ENCODE peak calls at places on chromosomes 6 and 20, in six cellular contexts. One of them, this sample, is unnamed. For H3K9me3, the result is how much of the 10 kb centered on the place peaks cover.

GRCh38 chr20:57173041-57173440 is 93.4 kb downstream of the BMP7 start:
- DNase-seq in AG04450: no peak
- DNase-seq in heart left ventricle: no peak
- DNase-seq in IMR-90: no peak
- DNase-seq in GM12878: no peak
- DNase-seq in lung: no peak
- DNase-seq in this sample: no peak

GRCh38 chr20:53842301-53843099 is 227.9 kb downstream of the BCAS1 start:
- DNase-seq in AG04450: no peak
- DNase-seq in heart left ventricle: no peak
- DNase-seq in IMR-90: no peak
- DNase-seq in GM12878: peak
- DNase-seq in lung: no peak
- DNase-seq in this sample: no peak

GRCh38 chr20:50415031-50415515 is 95.1 kb upstream of the PTPN1 start:
- DNase-seq in AG04450: no peak
- DNase-seq in heart left ventricle: no peak
- DNase-seq in IMR-90: no peak
- DNase-seq in GM12878: no peak
- DNase-seq in lung: peak
- DNase-seq in this sample: no peak

GRCh38 chr6:118584906-118585305 is 36.8 kb downstream of the PLN start:
- DNase-seq in AG04450: no peak
- DNase-seq in heart left ventricle: no peak
- DNase-seq in IMR-90: no peak
- DNase-seq in GM12878: no peak
- DNase-seq in lung: no peak
- DNase-seq in this sample: peak

GRCh38 chr6:113980937-113981554 is 10.1 kb upstream of the HDAC2 start:
- DNase-seq in AG04450: no peak
- DNase-seq in heart left ventricle: no peak
- DNase-seq in IMR-90: peak
- DNase-seq in GM12878: no peak
- DNase-seq in lung: no peak
- DNase-seq in this sample: peak

GRCh38 chr6:131292145-131292938 is 157.1 kb downstream of the AKAP7 start:
- DNase-seq in AG04450: no peak
- DNase-seq in heart left ventricle: no peak
- DNase-seq in IMR-90: no peak
- DNase-seq in GM12878: no peak
- DNase-seq in lung: no peak
- DNase-seq in this sample: no peak

GRCh38 chr6:87172292-87172691 is 16.9 kb downstream of the ZNF292 start:
- DNase-seq in AG04450: no peak
- DNase-seq in heart left ventricle: no peak
- DNase-seq in IMR-90: no peak
- DNase-seq in GM12878: no peak
- DNase-seq in lung: no peak
- DNase-seq in this sample: no peak

GRCh38 chr6:156700440-156701057 is 76.6 kb upstream of the ARID1B start:
- DNase-seq in AG04450: no peak
- DNase-seq in heart left ventricle: no peak
- DNase-seq in IMR-90: no peak
- DNase-seq in GM12878: no peak
- DNase-seq in lung: no peak
- DNase-seq in this sample: no peak

GRCh38 chr6:134063966-134064445 is 11.6 kb upstream of the SLC2A12 start:
- DNase-seq in AG04450: peak
- DNase-seq in heart left ventricle: peak
- DNase-seq in IMR-90: peak
- DNase-seq in GM12878: no peak
- DNase-seq in lung: peak
- DNase-seq in this sample: peak

GRCh38 chr6:42403831-42404230 is 47.9 kb downstream of the TRERF1 start:
- DNase-seq in AG04450: no peak
- DNase-seq in heart left ventricle: no peak
- DNase-seq in IMR-90: no peak
- DNase-seq in GM12878: no peak
- DNase-seq in lung: no peak
- DNase-seq in this sample: no peak

GRCh38 chr20:63127700-63128364 is 88.1 kb downstream of the YTHDF1 start:
- DNase-seq in AG04450: no peak
- DNase-seq in heart left ventricle: peak
- DNase-seq in IMR-90: no peak
- DNase-seq in GM12878: no peak
- DNase-seq in lung: no peak
- DNase-seq in this sample: no peak

GRCh38 chr6:112400282-112400681 is 53.2 kb downstream of the RFPL4B start:
- DNase-seq in AG04450: no peak
- DNase-seq in heart left ventricle: no peak
- DNase-seq in IMR-90: no peak
- DNase-seq in GM12878: no peak
- DNase-seq in lung: no peak
- DNase-seq in this sample: no peak

GRCh38 chr6:70886661-70887060 is 70.2 kb downstream of the B3GAT2 start:
- DNase-seq in AG04450: no peak
- DNase-seq in heart left ventricle: no peak
- DNase-seq in IMR-90: no peak
- DNase-seq in GM12878: no peak
- DNase-seq in lung: no peak
- DNase-seq in this sample: no peak

GRCh38 chr6:27188206-27188884 is 59.2 kb upstream of the PRSS16 start:
- DNase-seq in AG04450: no peak
- DNase-seq in heart left ventricle: peak
- DNase-seq in IMR-90: peak
- DNase-seq in GM12878: peak
- DNase-seq in lung: peak
- DNase-seq in this sample: peak

GRCh38 chr6:106025655-106026054 is 60.5 kb upstream of the PRDM1 start:
- DNase-seq in AG04450: no peak
- DNase-seq in heart left ventricle: no peak
- DNase-seq in IMR-90: peak
- DNase-seq in GM12878: no peak
- DNase-seq in lung: no peak
- DNase-seq in this sample: no peak

GRCh38 chr20:63488331-63489251 is 10.3 kb downstream of the EEF1A2 start:
- DNase-seq in AG04450: no peak
- DNase-seq in heart left ventricle: no peak
- DNase-seq in IMR-90: no peak
- DNase-seq in GM12878: no peak
- DNase-seq in lung: no peak
- DNase-seq in this sample: no peak

GRCh38 chr6:139355777-139356445 is 18.5 kb downstream of the CITED2 start:
- DNase-seq in AG04450: no peak
- DNase-seq in heart left ventricle: no peak
- DNase-seq in IMR-90: no peak
- DNase-seq in GM12878: no peak
- DNase-seq in lung: no peak
- DNase-seq in this sample: no peak

GRCh38 chr6:123888779-123889513 is 85.3 kb downstream of the NKAIN2 start:
- DNase-seq in AG04450: no peak
- DNase-seq in heart left ventricle: no peak
- DNase-seq in IMR-90: no peak
- DNase-seq in GM12878: no peak
- DNase-seq in lung: no peak
- DNase-seq in this sample: no peak

GRCh38 chr6:158718431-158719126 is 68.7 kb downstream of the SYTL3 start:
- DNase-seq in AG04450: no peak
- DNase-seq in heart left ventricle: no peak
- DNase-seq in IMR-90: no peak
- DNase-seq in GM12878: no peak
- DNase-seq in lung: no peak
- DNase-seq in this sample: no peak

GRCh38 chr6:34912715-34913464 is 23.8 kb downstream of the ANKS1A start:
- DNase-seq in AG04450: peak
- DNase-seq in heart left ventricle: no peak
- DNase-seq in IMR-90: peak
- DNase-seq in GM12878: peak
- DNase-seq in lung: no peak
- DNase-seq in this sample: no peak

GRCh38 chr6:12245763-12246720 is 44.1 kb upstream of the EDN1 start:
- DNase-seq in AG04450: no peak
- DNase-seq in heart left ventricle: no peak
- DNase-seq in IMR-90: peak
- DNase-seq in GM12878: no peak
- DNase-seq in lung: no peak
- DNase-seq in this sample: no peak

GRCh38 chr6:38935051-38935450 is 113.5 kb upstream of the GLP1R start:
- DNase-seq in AG04450: no peak
- DNase-seq in heart left ventricle: no peak
- DNase-seq in IMR-90: no peak
- DNase-seq in GM12878: no peak
- DNase-seq in lung: no peak
- DNase-seq in this sample: no peak

GRCh38 chr6:65170273-65170672 is 536.8 kb downstream of the EYS start:
- DNase-seq in AG04450: no peak
- DNase-seq in heart left ventricle: no peak
- DNase-seq in IMR-90: peak
- DNase-seq in GM12878: no peak
- DNase-seq in lung: no peak
- DNase-seq in this sample: no peak

GRCh38 chr6:127976796-127977195 is 75.9 kb upstream of the THEMIS start:
- DNase-seq in AG04450: no peak
- DNase-seq in heart left ventricle: no peak
- DNase-seq in IMR-90: no peak
- DNase-seq in GM12878: no peak
- DNase-seq in lung: no peak
- DNase-seq in this sample: no peak

GRCh38 chr20:11918280-11918952 is 723 bp downstream of the BTBD3 start:
- DNase-seq in AG04450: no peak
- DNase-seq in heart left ventricle: no peak
- DNase-seq in IMR-90: no peak
- DNase-seq in GM12878: no peak
- DNase-seq in lung: no peak
- DNase-seq in this sample: no peak

GRCh38 chr20:16493486-16493885 is 79.8 kb downstream of the KIF16B start:
- DNase-seq in AG04450: no peak
- DNase-seq in heart left ventricle: no peak
- DNase-seq in IMR-90: no peak
- DNase-seq in GM12878: no peak
- DNase-seq in lung: no peak
- DNase-seq in this sample: no peak

GRCh38 chr20:16501236-16501635 is 72.0 kb downstream of the KIF16B start:
- DNase-seq in AG04450: no peak
- DNase-seq in heart left ventricle: no peak
- DNase-seq in IMR-90: no peak
- DNase-seq in GM12878: no peak
- DNase-seq in lung: no peak
- DNase-seq in this sample: no peak

GRCh38 chr20:16500197-16500596 is 73.1 kb downstream of the KIF16B start:
- DNase-seq in AG04450: no peak
- DNase-seq in heart left ventricle: no peak
- DNase-seq in IMR-90: no peak
- DNase-seq in GM12878: no peak
- DNase-seq in lung: no peak
- DNase-seq in this sample: no peak

GRCh38 chr20:16498526-16499140 is 74.6 kb downstream of the KIF16B start:
- DNase-seq in AG04450: no peak
- DNase-seq in heart left ventricle: no peak
- DNase-seq in IMR-90: peak
- DNase-seq in GM12878: no peak
- DNase-seq in lung: no peak
- DNase-seq in this sample: no peak
- TF ChIP-seq CTCF in AG04450: no peak
- TF ChIP-seq CTCF in heart left ventricle: no peak
- TF ChIP-seq CTCF in IMR-90: no peak
- TF ChIP-seq CTCF in GM12878: no peak
- TF ChIP-seq CTCF in lung: no peak
- TF ChIP-seq CTCF in this sample: no peak

GRCh38 chr20:59800309-59800708 is 133.1 kb downstream of the SYCP2 start:
- DNase-seq in AG04450: no peak
- DNase-seq in heart left ventricle: no peak
- DNase-seq in IMR-90: no peak
- DNase-seq in GM12878: no peak
- DNase-seq in lung: no peak
- DNase-seq in this sample: no peak
- H3K9me3 ChIP-seq in AG04450: under half
- H3K9me3 ChIP-seq in heart left ventricle: under half
- H3K9me3 ChIP-seq in IMR-90: under half
- H3K9me3 ChIP-seq in GM12878: under half
- H3K9me3 ChIP-seq in lung: under half
- H3K9me3 ChIP-seq in this sample: under half

DNA sequence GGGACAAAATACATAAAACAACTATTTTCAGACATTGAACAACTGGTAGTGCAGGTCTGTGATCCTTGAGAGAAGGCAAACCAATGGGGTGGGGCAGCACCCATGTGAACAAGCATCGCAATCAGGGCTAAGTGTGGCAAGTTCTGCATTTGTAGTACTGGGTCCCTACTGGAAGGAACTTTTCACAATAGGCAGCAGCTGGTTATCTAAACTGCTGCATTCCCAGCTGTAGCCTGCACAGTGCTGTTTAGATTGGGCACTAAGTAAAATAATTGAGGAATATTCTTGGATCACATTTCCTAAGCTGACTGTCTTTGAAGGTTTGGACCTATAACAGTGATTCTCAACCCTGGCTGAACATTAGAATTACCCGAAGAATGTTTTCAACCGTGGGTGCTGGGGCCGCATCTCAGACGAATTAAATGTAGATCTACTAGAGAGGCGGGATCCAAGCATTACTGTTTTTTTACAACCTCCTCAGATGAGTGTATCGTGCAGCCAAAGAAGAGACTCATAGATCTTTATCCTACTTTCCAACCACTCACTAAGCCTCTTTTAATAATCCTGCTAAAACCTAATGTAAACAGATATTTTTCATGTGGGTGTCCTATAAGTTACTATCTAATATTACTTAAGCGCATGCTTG is 12.4 kb upstream of the MAP3K4 start:
- DNase-seq in AG04450: peak
- DNase-seq in heart left ventricle: no peak
- DNase-seq in IMR-90: peak
- DNase-seq in GM12878: no peak
- DNase-seq in lung: no peak
- DNase-seq in this sample: no peak
- TF ChIP-seq CTCF in AG04450: peak
- TF ChIP-seq CTCF in heart left ventricle: no peak
- TF ChIP-seq CTCF in IMR-90: peak
- TF ChIP-seq CTCF in GM12878: no peak
- TF ChIP-seq CTCF in lung: no peak
- TF ChIP-seq CTCF in this sample: no peak

GRCh38 chr6:347232-347631 is 44.3 kb upstream of the IRF4 start:
- DNase-seq in AG04450: no peak
- DNase-seq in heart left ventricle: no peak
- DNase-seq in IMR-90: no peak
- DNase-seq in GM12878: no peak
- DNase-seq in lung: no peak
- DNase-seq in this sample: no peak

GRCh38 chr6:343960-344815 is 47.4 kb upstream of the IRF4 start:
- DNase-seq in AG04450: no peak
- DNase-seq in heart left ventricle: no peak
- DNase-seq in IMR-90: no peak
- DNase-seq in GM12878: no peak
- DNase-seq in lung: no peak
- DNase-seq in this sample: no peak

GRCh38 chr6:344816-345340 is 46.7 kb upstream of the IRF4 start:
- DNase-seq in AG04450: no peak
- DNase-seq in heart left ventricle: no peak
- DNase-seq in IMR-90: peak
- DNase-seq in GM12878: no peak
- DNase-seq in lung: no peak
- DNase-seq in this sample: no peak

GRCh38 chr6:346389-347030 is 45.0 kb upstream of the IRF4 start:
- DNase-seq in AG04450: no peak
- DNase-seq in heart left ventricle: no peak
- DNase-seq in IMR-90: peak
- DNase-seq in GM12878: no peak
- DNase-seq in lung: no peak
- DNase-seq in this sample: no peak

GRCh38 chr6:345747-346388 is 45.7 kb upstream of the IRF4 start:
- DNase-seq in AG04450: no peak
- DNase-seq in heart left ventricle: no peak
- DNase-seq in IMR-90: peak
- DNase-seq in GM12878: no peak
- DNase-seq in lung: no peak
- DNase-seq in this sample: no peak
- H3K9me3 ChIP-seq in AG04450: half or more
- H3K9me3 ChIP-seq in heart left ventricle: under half
- H3K9me3 ChIP-seq in IMR-90: under half
- H3K9me3 ChIP-seq in GM12878: under half
- H3K9me3 ChIP-seq in lung: under half
- H3K9me3 ChIP-seq in this sample: under half